ENCODE peak calls at places on chromosomes 7 and 10, in ten cellular contexts. L is CD4-positive, alpha-beta T cell; W is endothelial cell; D is AG09319; E is A549; K is heart left ventricle; C is NCI-H1417; O is stimulated activated CD4-positive, alpha-beta T cell treated with anti-CD3 and anti-CD28 coated beads, Interleukin-1b, Interleukin-23, amount 100 ng/mL, for 24 hours; A is EL; X is NCI-H1694 treated with DMSO at 0.1 percent for 48 hours. Q is an unnamed sample.
A peak's percentile ranks its signal among the peaks of the same experiment; 100 is the strongest.

GRCh38 chr7:6430271-6430940 is 17.3 kb downstream of the DAGLB start:
- DNase-seq in E (no peak), C (no peak), W (no peak), K (no peak), A (peak; percentile 59), O (no peak), X (no peak), L (no peak), D (no peak), Q (no peak)

GRCh38 chr10:130717088-130717487 is 580.9 kb downstream of the GLRX3 start:
- DNase-seq in D (no peak), X (no peak), C (no peak), E (no peak), A (no peak), O (no peak), L (no peak), W (no peak), K (no peak), Q (no peak)

GRCh38 chr10:125538947-125539649 is 143.9 kb downstream of the TEX36 start:
- DNase-seq in C (peak; percentile 57), W (no peak), A (no peak), D (no peak), L (no peak), X (no peak), O (no peak), K (peak; percentile 32), E (no peak), Q (no peak)

GRCh38 chr7:138952791-138953190 is 28.4 kb downstream of the KIAA1549 start:
- DNase-seq in O (no peak), A (no peak), E (no peak), K (no peak), L (no peak), D (no peak), W (no peak), X (no peak), C (no peak), Q (no peak)

GRCh38 chr7:66099232-66099550 is 15.5 kb upstream of the CRCP start:
- DNase-seq in K (no peak), L (no peak), E (no peak), W (no peak), D (no peak), C (no peak), X (no peak), O (no peak), A (peak; percentile 31), Q (no peak)

GRCh38 chr10:93579985-93580711 is 13.7 kb downstream of the FFAR4 start:
- DNase-seq in D (no peak), O (no peak), C (no peak), L (no peak), X (no peak), K (no peak), W (no peak), E (no peak), A (no peak), Q (no peak)

GRCh38 chr7:116177009-116177408 is 33.3 kb upstream of the TES start:
- DNase-seq in A (peak; percentile 93), D (no peak), E (no peak), L (no peak), K (no peak), W (no peak), C (no peak), O (no peak), X (no peak), Q (peak; percentile 69)

GRCh38 chr7:75056476-75056875 is 17.1 kb downstream of the RCC1L start:
- DNase-seq in C (no peak), E (no peak), A (peak; percentile 60), O (no peak), K (no peak), X (no peak), W (no peak), D (peak; percentile 52), L (no peak), Q (no peak)

GRCh38 chr7:70583965-70584883 is 547.7 kb upstream of the GALNT17 start:
- DNase-seq in E (no peak), X (peak; percentile 67), O (no peak), W (no peak), L (no peak), D (no peak), K (no peak), A (no peak), C (peak; percentile 66), Q (no peak)

GRCh38 chr10:33661580-33662269 is 327.3 kb upstream of the NRP1 start:
- DNase-seq in K (peak; percentile 86), E (peak; percentile 42), O (no peak), W (peak; percentile 33), D (peak; percentile 97), A (peak; percentile 93), C (no peak), X (peak; percentile 40), L (no peak), Q (no peak)

GRCh38 chr7:28955723-28956607 is 2.2 kb downstream of the TRIL start:
- DNase-seq in X (peak; percentile 49), A (peak; percentile 6), C (peak; percentile 88), K (peak; percentile 86), W (peak; percentile 87), O (no peak), E (peak; percentile 33), L (no peak), D (no peak), Q (no peak)

GRCh38 chr7:93902777-93903423 is 3.5 kb upstream of the GNGT1 start:
- DNase-seq in E (no peak), C (peak; percentile 18), X (peak; percentile 48), W (peak; percentile 20), L (no peak), O (no peak), D (no peak), K (no peak), A (peak; percentile 69), Q (no peak)

GRCh38 chr10:69123306-69123746 is 652 bp upstream of the VPS26A start:
- DNase-seq in E (peak; percentile 74), A (peak; percentile 71), O (no peak), L (no peak), C (no peak), X (peak; percentile 57), D (peak; percentile 34), K (no peak), W (peak; percentile 54), Q (no peak)

GRCh38 chr7:104005197-104005596 is 15.7 kb upstream of the RELN start:
- DNase-seq in D (no peak), L (no peak), X (no peak), K (no peak), E (no peak), O (no peak), A (peak; percentile 60), C (no peak), W (no peak), Q (no peak)

GRCh38 chr7:111006691-111007090 is 84.2 kb upstream of the LRRN3 start:
- DNase-seq in E (no peak), X (no peak), K (no peak), C (no peak), A (peak; percentile 83), O (no peak), D (no peak), W (no peak), L (no peak), Q (no peak)

GRCh38 chr10:24381235-24382010 is 172.5 kb downstream of the KIAA1217 start:
- DNase-seq in E (no peak), K (no peak), W (no peak), A (no peak), L (no peak), X (no peak), O (no peak), C (no peak), D (no peak), Q (no peak)

GRCh38 chr7:130409722-130410072 is 29.4 kb downstream of the CPA1 start:
- DNase-seq in W (no peak), X (no peak), C (no peak), O (no peak), E (no peak), L (no peak), D (no peak), A (peak; percentile 27), K (no peak), Q (no peak)

GRCh38 chr10:3622845-3623621 is 162.0 kb downstream of the KLF6 start:
- DNase-seq in K (no peak), C (no peak), X (no peak), W (no peak), O (no peak), A (peak; percentile 71), E (no peak), L (no peak), D (no peak), Q (peak; percentile 34)

GRCh38 chr10:132333386-132333785 is 1.4 kb downstream of the LRRC27 start:
- DNase-seq in X (no peak), W (no peak), C (no peak), L (no peak), O (no peak), K (no peak), D (no peak), E (no peak), A (no peak), Q (no peak)

GRCh38 chr7:9488555-9488954 is 1055.1 kb downstream of the NXPH1 start:
- DNase-seq in W (no peak), D (peak; percentile 20), X (no peak), L (no peak), E (no peak), O (no peak), C (no peak), K (no peak), A (peak; percentile 32), Q (peak; percentile 0)

GRCh38 chr10:1316107-1316805 is 260.1 kb downstream of the WDR37 start:
- DNase-seq in O (no peak), D (no peak), L (no peak), C (no peak), A (no peak), X (no peak), E (no peak), K (no peak), W (no peak), Q (no peak)

GRCh38 chr7:45924283-45924682 is 3.2 kb upstream of the IGFBP3 start:
- DNase-seq in E (peak; percentile 67), O (no peak), X (no peak), K (peak; percentile 40), L (no peak), A (peak; percentile 79), C (no peak), D (no peak), W (no peak), Q (no peak)

GRCh38 chr10:34255075-34255474 is 560.0 kb downstream of the PARD3 start:
- DNase-seq in O (no peak), X (no peak), K (no peak), A (no peak), C (no peak), W (no peak), L (no peak), D (no peak), E (no peak), Q (no peak)